ENCODE peak calls at places on chromosome 20, in four cellular contexts. B is PC-3, I is progenitor cell of endocrine pancreas, R is germinal center. Y is an unnamed sample.

GRCh38 chr20:40739841-40740240 is 50.8 kb upstream of the MAFB start:
- DNase-seq in B (no peak), I (no peak), R (no peak), Y (no peak)

GRCh38 chr20:13644010-13644409 is 5.3 kb upstream of the TASP1 start:
- DNase-seq in B (no peak), I (no peak), R (no peak), Y (peak; percentile 88)

GRCh38 chr20:41425180-41425884 is 58.7 kb upstream of the EMILIN3 start:
- DNase-seq in B (no peak), I (no peak), R (no peak), Y (no peak)

GRCh38 chr20:49447946-49448809 is 34.3 kb downstream of the KCNB1 start:
- DNase-seq in B (no peak), I (no peak), R (no peak), Y (no peak)

GRCh38 chr20:31990958-31991705 is 19.1 kb upstream of the CCM2L start:
- DNase-seq in B (no peak), I (no peak), R (no peak), Y (no peak)

GRCh38 chr20:10547276-10548114 is 112.4 kb downstream of the SLX4IP start:
- DNase-seq in B (peak; percentile 19), I (no peak), R (no peak), Y (no peak)

GRCh38 chr20:49851234-49851755 is 38.7 kb downstream of the SLC9A8 start:
- DNase-seq in B (no peak), I (no peak), R (no peak), Y (no peak)

GRCh38 chr20:44068311-44068710 is 118.7 kb downstream of the JPH2 start:
- DNase-seq in B (no peak), I (no peak), R (no peak), Y (no peak)

GRCh38 chr20:6007094-6007528 is 46.7 kb downstream of the LRRN4 start:
- DNase-seq in B (peak; percentile 34), I (no peak), R (no peak), Y (peak; percentile 23)

GRCh38 chr20:63079971-63080370 is 73.2 kb upstream of the BHLHE23 start:
- DNase-seq in B (no peak), I (no peak), R (no peak), Y (no peak)

GRCh38 chr20:44470327-44470726 is 5.3 kb upstream of the TTPAL start:
- DNase-seq in B (no peak), I (no peak), R (no peak), Y (no peak)

GRCh38 chr20:24365685-24366084 is 103.7 kb upstream of the SYNDIG1 start:
- DNase-seq in B (no peak), I (no peak), R (no peak), Y (no peak)

GRCh38 chr20:62156592-62157386 is 13.2 kb downstream of the SS18L1 start:
- DNase-seq in B (peak; percentile 34), I (peak; percentile 74), R (peak; percentile 81), Y (no peak)

GRCh38 chr20:35174458-35175216 is 2.8 kb downstream of the PROCR start:
- DNase-seq in B (no peak), I (no peak), R (no peak), Y (no peak)

GRCh38 chr20:4216866-4217265 is 201.5 kb upstream of the RNF24 start:
- DNase-seq in B (no peak), I (no peak), R (no peak), Y (no peak)

GRCh38 chr20:12575352-12576095 is 433.2 kb upstream of the SPTLC3 start:
- DNase-seq in B (no peak), I (no peak), R (no peak), Y (peak; percentile 34)

GRCh38 chr20:58028123-58028522 is 200.3 kb downstream of the ANKRD60 start:
- DNase-seq in B (no peak), I (no peak), R (no peak), Y (no peak)

GRCh38 chr20:52060794-52061714 is 130.5 kb downstream of the ZFP64 start:
- DNase-seq in B (peak; percentile 84), I (peak; percentile 12), R (no peak), Y (peak; percentile 16)

GRCh38 chr20:22795897-22796296 is 211.5 kb upstream of the FOXA2 start:
- DNase-seq in B (peak; percentile 97), I (no peak), R (no peak), Y (peak; percentile 92)

GRCh38 chr20:31822421-31823330 is 3.5 kb downstream of the MYLK2 start:
- DNase-seq in B (peak; percentile 58), I (peak; percentile 92), R (peak; percentile 87), Y (peak; percentile 17)

GRCh38 chr20:13857961-13858360 is 73.1 kb downstream of the NDUFAF5 start:
- DNase-seq in B (no peak), I (no peak), R (no peak), Y (no peak)

GRCh38 chr20:43972692-43973091 is 58.0 kb downstream of the TOX2 start:
- DNase-seq in B (no peak), I (no peak), R (no peak), Y (no peak)

GRCh38 chr20:10315138-10315537 is 96.5 kb downstream of the SNAP25 start:
- DNase-seq in B (no peak), I (no peak), R (no peak), Y (no peak)

GRCh38 chr20:37365760-37366638 is 20.1 kb downstream of the SRC start:
- DNase-seq in B (no peak), I (no peak), R (peak; percentile 58), Y (no peak)

GRCh38 chr20:57383447-57384347 is 7.5 kb upstream of the RBM38 start:
- DNase-seq in B (no peak), I (no peak), R (no peak), Y (no peak)

GRCh38 chr20:63552481-63553249 is 1.3 kb upstream of the FNDC11 start:
- DNase-seq in B (peak; percentile 18), I (no peak), R (peak; percentile 57), Y (peak; percentile 35)

GRCh38 chr20:63698739-63699465 is 2.5 kb downstream of the TNFRSF6B start:
- DNase-seq in B (peak; percentile 90), I (no peak), R (no peak), Y (peak; percentile 88)

GRCh38 chr20:4684837-4685413 is 36.8 kb upstream of the PRND start:
- DNase-seq in B (peak; percentile 61), I (no peak), R (no peak), Y (peak; percentile 79)

GRCh38 chr20:17969276-17969883 is 562 bp downstream of the MGME1 start:
- DNase-seq in B (peak; percentile 51), I (no peak), R (peak; percentile 40), Y (peak; percentile 57)

GRCh38 chr20:38193586-38194105 is 28.6 kb upstream of the TGM2 start:
- DNase-seq in B (no peak), I (no peak), R (no peak), Y (no peak)

GRCh38 chr20:4064118-4064962 is 49.0 kb upstream of the RNF24 start:
- DNase-seq in B (peak; percentile 98), I (no peak), R (no peak), Y (peak; percentile 74)

GRCh38 chr20:39269031-39269461 is 306.9 kb downstream of the DHX35 start:
- DNase-seq in B (peak; percentile 41), I (peak; percentile 66), R (peak; percentile 63), Y (peak; percentile 5)

GRCh38 chr20:22684072-22684762 is 99.8 kb upstream of the FOXA2 start:
- DNase-seq in B (peak; percentile 90), I (peak; percentile 64), R (peak; percentile 40), Y (peak; percentile 59)

GRCh38 chr20:12555369-12555768 is 453.4 kb upstream of the SPTLC3 start:
- DNase-seq in B (peak; percentile 51), I (no peak), R (no peak), Y (peak; percentile 81)

GRCh38 chr20:33377366-33377765 is 24.0 kb downstream of the CDK5RAP1 start:
- DNase-seq in B (no peak), I (no peak), R (no peak), Y (no peak)

GRCh38 chr20:10131612-10132345 is 86.9 kb upstream of the SNAP25 start:
- DNase-seq in B (peak; percentile 31), I (no peak), R (no peak), Y (peak; percentile 23)

GRCh38 chr20:43295263-43295662 is 105.6 kb upstream of the PTPRT start:
- DNase-seq in B (no peak), I (no peak), R (no peak), Y (no peak)

GRCh38 chr20:31517373-31517772 is 3.1 kb downstream of the HM13 start:
- DNase-seq in B (peak; percentile 73), I (peak; percentile 30), R (no peak), Y (peak; percentile 57)

GRCh38 chr20:61837200-61837599 is 228.5 kb downstream of the TAF4 start:
- DNase-seq in B (no peak), I (no peak), R (no peak), Y (no peak)

Y was measured in bronchial epithelial cell.